ENCODE peak calls at places on chromosomes 13 and 19, in eight cellular contexts. One of them, this sample, is unnamed.

GRCh38 chr19:48970923-48971395 is 5.8 kb downstream of the FTL start:
- DNase-seq in adrenal gland: peak; percentile 80
- DNase-seq in activated naive CD4-positive, alpha-beta T cell: peak; percentile 84
- DNase-seq in naive thymus-derived CD8-positive, alpha-beta T cell: peak; percentile 79
- DNase-seq in endothelial cell: peak; percentile 89
- DNase-seq in GM23338: peak; percentile 97
- DNase-seq in stimulated activated CD4-positive, alpha-beta T cell treated with anti-CD3 and anti-CD28 coated beads, Interleukin-1b, Interleukin-23, amount 100 ng/mL, for 1 hour: peak; percentile 55
- DNase-seq in NCI-H774: peak; percentile 11
- DNase-seq in this sample: peak; percentile 92

GRCh38 chr13:101149735-101150380 is 266.4 kb downstream of the NALCN start:
- DNase-seq in stimulated activated CD4-positive, alpha-beta T cell treated with anti-CD3 and anti-CD28 coated beads, Interleukin-1b, Interleukin-23, amount 100 ng/mL, for 1 hour: no peak
- DNase-seq in endothelial cell: peak; percentile 26
- DNase-seq in naive thymus-derived CD8-positive, alpha-beta T cell: no peak
- DNase-seq in adrenal gland: no peak
- DNase-seq in GM23338: peak; percentile 62
- DNase-seq in activated naive CD4-positive, alpha-beta T cell: no peak
- DNase-seq in NCI-H774: no peak
- DNase-seq in this sample: no peak

GRCh38 chr13:99740261-99740979 is 231.1 kb downstream of the ZIC5 start:
- DNase-seq in adrenal gland: no peak
- DNase-seq in naive thymus-derived CD8-positive, alpha-beta T cell: no peak
- DNase-seq in activated naive CD4-positive, alpha-beta T cell: no peak
- DNase-seq in endothelial cell: no peak
- DNase-seq in GM23338: no peak
- DNase-seq in stimulated activated CD4-positive, alpha-beta T cell treated with anti-CD3 and anti-CD28 coated beads, Interleukin-1b, Interleukin-23, amount 100 ng/mL, for 1 hour: no peak
- DNase-seq in NCI-H774: no peak
- DNase-seq in this sample: no peak

GRCh38 chr19:30123109-30123508 is 181.1 kb downstream of the URI1 start:
- DNase-seq in naive thymus-derived CD8-positive, alpha-beta T cell: no peak
- DNase-seq in adrenal gland: no peak
- DNase-seq in stimulated activated CD4-positive, alpha-beta T cell treated with anti-CD3 and anti-CD28 coated beads, Interleukin-1b, Interleukin-23, amount 100 ng/mL, for 1 hour: no peak
- DNase-seq in GM23338: no peak
- DNase-seq in activated naive CD4-positive, alpha-beta T cell: no peak
- DNase-seq in NCI-H774: no peak
- DNase-seq in endothelial cell: no peak
- DNase-seq in this sample: no peak

GRCh38 chr19:47247308-47247990 is 8.9 kb upstream of the CCDC9 start:
- DNase-seq in endothelial cell: peak; percentile 78
- DNase-seq in naive thymus-derived CD8-positive, alpha-beta T cell: peak; percentile 78
- DNase-seq in stimulated activated CD4-positive, alpha-beta T cell treated with anti-CD3 and anti-CD28 coated beads, Interleukin-1b, Interleukin-23, amount 100 ng/mL, for 1 hour: no peak
- DNase-seq in NCI-H774: peak; percentile 51
- DNase-seq in GM23338: peak; percentile 86
- DNase-seq in activated naive CD4-positive, alpha-beta T cell: peak; percentile 75
- DNase-seq in adrenal gland: peak; percentile 82
- DNase-seq in this sample: peak; percentile 88

GRCh38 chr13:39451301-39451700 is 151.7 kb downstream of the LHFPL6 start:
- DNase-seq in adrenal gland: no peak
- DNase-seq in NCI-H774: peak; percentile 37
- DNase-seq in naive thymus-derived CD8-positive, alpha-beta T cell: no peak
- DNase-seq in activated naive CD4-positive, alpha-beta T cell: no peak
- DNase-seq in GM23338: no peak
- DNase-seq in stimulated activated CD4-positive, alpha-beta T cell treated with anti-CD3 and anti-CD28 coated beads, Interleukin-1b, Interleukin-23, amount 100 ng/mL, for 1 hour: no peak
- DNase-seq in endothelial cell: no peak
- DNase-seq in this sample: no peak

GRCh38 chr13:23715762-23716235 is 145.6 kb downstream of the TNFRSF19 start:
- DNase-seq in NCI-H774: no peak
- DNase-seq in stimulated activated CD4-positive, alpha-beta T cell treated with anti-CD3 and anti-CD28 coated beads, Interleukin-1b, Interleukin-23, amount 100 ng/mL, for 1 hour: no peak
- DNase-seq in adrenal gland: no peak
- DNase-seq in endothelial cell: peak; percentile 49
- DNase-seq in naive thymus-derived CD8-positive, alpha-beta T cell: no peak
- DNase-seq in GM23338: peak; percentile 74
- DNase-seq in activated naive CD4-positive, alpha-beta T cell: no peak
- DNase-seq in this sample: peak; percentile 26

GRCh38 chr19:51316688-51317087 is 5.2 kb downstream of the IGLON5 start:
- DNase-seq in endothelial cell: no peak
- DNase-seq in activated naive CD4-positive, alpha-beta T cell: no peak
- DNase-seq in naive thymus-derived CD8-positive, alpha-beta T cell: no peak
- DNase-seq in GM23338: no peak
- DNase-seq in NCI-H774: no peak
- DNase-seq in stimulated activated CD4-positive, alpha-beta T cell treated with anti-CD3 and anti-CD28 coated beads, Interleukin-1b, Interleukin-23, amount 100 ng/mL, for 1 hour: no peak
- DNase-seq in adrenal gland: no peak
- DNase-seq in this sample: no peak

GRCh38 chr19:39413903-39414608 is 1.6 kb downstream of the PLEKHG2 start:
- DNase-seq in endothelial cell: peak; percentile 55
- DNase-seq in adrenal gland: peak; percentile 43
- DNase-seq in stimulated activated CD4-positive, alpha-beta T cell treated with anti-CD3 and anti-CD28 coated beads, Interleukin-1b, Interleukin-23, amount 100 ng/mL, for 1 hour: no peak
- DNase-seq in activated naive CD4-positive, alpha-beta T cell: no peak
- DNase-seq in naive thymus-derived CD8-positive, alpha-beta T cell: no peak
- DNase-seq in NCI-H774: no peak
- DNase-seq in GM23338: peak; percentile 49
- DNase-seq in this sample: no peak

GRCh38 chr13:95536629-95537241 is 15.8 kb upstream of the CLDN10 start:
- DNase-seq in stimulated activated CD4-positive, alpha-beta T cell treated with anti-CD3 and anti-CD28 coated beads, Interleukin-1b, Interleukin-23, amount 100 ng/mL, for 1 hour: no peak
- DNase-seq in NCI-H774: peak; percentile 9
- DNase-seq in adrenal gland: no peak
- DNase-seq in activated naive CD4-positive, alpha-beta T cell: no peak
- DNase-seq in GM23338: peak; percentile 45
- DNase-seq in naive thymus-derived CD8-positive, alpha-beta T cell: no peak
- DNase-seq in endothelial cell: no peak
- DNase-seq in this sample: no peak

GRCh38 chr19:15112385-15112784 is 5.2 kb downstream of the SYDE1 start:
- DNase-seq in NCI-H774: no peak
- DNase-seq in activated naive CD4-positive, alpha-beta T cell: no peak
- DNase-seq in naive thymus-derived CD8-positive, alpha-beta T cell: no peak
- DNase-seq in endothelial cell: no peak
- DNase-seq in GM23338: peak; percentile 75
- DNase-seq in stimulated activated CD4-positive, alpha-beta T cell treated with anti-CD3 and anti-CD28 coated beads, Interleukin-1b, Interleukin-23, amount 100 ng/mL, for 1 hour: no peak
- DNase-seq in adrenal gland: no peak
- DNase-seq in this sample: no peak

GRCh38 chr13:103573446-103573845 is 507.2 kb upstream of the SLC10A2 start:
- DNase-seq in activated naive CD4-positive, alpha-beta T cell: no peak
- DNase-seq in GM23338: peak; percentile 38
- DNase-seq in endothelial cell: no peak
- DNase-seq in NCI-H774: no peak
- DNase-seq in naive thymus-derived CD8-positive, alpha-beta T cell: no peak
- DNase-seq in adrenal gland: no peak
- DNase-seq in stimulated activated CD4-positive, alpha-beta T cell treated with anti-CD3 and anti-CD28 coated beads, Interleukin-1b, Interleukin-23, amount 100 ng/mL, for 1 hour: no peak
- DNase-seq in this sample: no peak

GRCh38 chr13:35891973-35892441 is 239.2 kb downstream of the DCLK1 start:
- DNase-seq in naive thymus-derived CD8-positive, alpha-beta T cell: no peak
- DNase-seq in activated naive CD4-positive, alpha-beta T cell: no peak
- DNase-seq in adrenal gland: no peak
- DNase-seq in GM23338: no peak
- DNase-seq in stimulated activated CD4-positive, alpha-beta T cell treated with anti-CD3 and anti-CD28 coated beads, Interleukin-1b, Interleukin-23, amount 100 ng/mL, for 1 hour: no peak
- DNase-seq in endothelial cell: no peak
- DNase-seq in NCI-H774: no peak
- DNase-seq in this sample: no peak

GRCh38 chr13:87128006-87128405 is 543.2 kb upstream of the SLITRK5 start:
- DNase-seq in adrenal gland: no peak
- DNase-seq in endothelial cell: no peak
- DNase-seq in stimulated activated CD4-positive, alpha-beta T cell treated with anti-CD3 and anti-CD28 coated beads, Interleukin-1b, Interleukin-23, amount 100 ng/mL, for 1 hour: no peak
- DNase-seq in activated naive CD4-positive, alpha-beta T cell: no peak
- DNase-seq in NCI-H774: no peak
- DNase-seq in GM23338: peak; percentile 85
- DNase-seq in naive thymus-derived CD8-positive, alpha-beta T cell: no peak
- DNase-seq in this sample: no peak

GRCh38 chr13:107883561-107884175 is 331.7 kb downstream of the LIG4 start:
- DNase-seq in GM23338: no peak
- DNase-seq in activated naive CD4-positive, alpha-beta T cell: no peak
- DNase-seq in adrenal gland: no peak
- DNase-seq in stimulated activated CD4-positive, alpha-beta T cell treated with anti-CD3 and anti-CD28 coated beads, Interleukin-1b, Interleukin-23, amount 100 ng/mL, for 1 hour: no peak
- DNase-seq in naive thymus-derived CD8-positive, alpha-beta T cell: no peak
- DNase-seq in NCI-H774: no peak
- DNase-seq in endothelial cell: no peak
- DNase-seq in this sample: no peak

GRCh38 chr13:109145631-109146030 is 516.2 kb downstream of the MYO16 start:
- DNase-seq in endothelial cell: peak; percentile 37
- DNase-seq in NCI-H774: peak; percentile 70
- DNase-seq in GM23338: peak; percentile 70
- DNase-seq in activated naive CD4-positive, alpha-beta T cell: no peak
- DNase-seq in stimulated activated CD4-positive, alpha-beta T cell treated with anti-CD3 and anti-CD28 coated beads, Interleukin-1b, Interleukin-23, amount 100 ng/mL, for 1 hour: no peak
- DNase-seq in adrenal gland: peak; percentile 56
- DNase-seq in naive thymus-derived CD8-positive, alpha-beta T cell: peak; percentile 20
- DNase-seq in this sample: no peak

GRCh38 chr19:58356971-58357797 is 3.9 kb upstream of the A1BG start:
- DNase-seq in NCI-H774: no peak
- DNase-seq in GM23338: peak; percentile 59
- DNase-seq in activated naive CD4-positive, alpha-beta T cell: no peak
- DNase-seq in naive thymus-derived CD8-positive, alpha-beta T cell: no peak
- DNase-seq in adrenal gland: no peak
- DNase-seq in stimulated activated CD4-positive, alpha-beta T cell treated with anti-CD3 and anti-CD28 coated beads, Interleukin-1b, Interleukin-23, amount 100 ng/mL, for 1 hour: no peak
- DNase-seq in endothelial cell: no peak
- DNase-seq in this sample: no peak

This sample was measured in stimulated activated naive CD8-positive, alpha-beta T cell treated with anti-CD3 and anti-CD28 coated beads, Interleukin-15, Interleukin-2, amounts not matched to agents 100 U/mL and 50 U/mL, for 24 hours.